ENCODE peak calls at places on chromosomes 4 and X, in four cellular contexts. J is glutamatergic neuron; C is CD8-positive, alpha-beta T cell; H is mucosa of descending colon. B is an unnamed sample.

GRCh38 chrX:55220119-55220794 is at the start of gene PAGE5:
- DNase-seq in H (no peak), J (no peak), C (no peak), B (no peak)

GRCh38 chrX:2692221-2693122 is 1.4 kb downstream of the CD99 start:
- DNase-seq in H (peak), C (no peak), J (no peak), B (no peak)

GRCh38 chr4:12875640-12876243 is 608.4 kb downstream of the RAB28 start:
- DNase-seq in H (no peak), J (no peak), C (no peak), B (no peak)

GRCh38 chr4:87745058-87745842 is 54.1 kb upstream of the IBSP start:
- DNase-seq in C (no peak), H (no peak), J (no peak), B (no peak)

GRCh38 chr4:179361978-179362486 is 1919.8 kb upstream of the AGA start:
- DNase-seq in H (no peak), C (no peak), J (no peak), B (no peak)

GRCh38 chr4:86185659-86186058 is 174.2 kb downstream of the MAPK10 start:
- DNase-seq in C (no peak), J (no peak), H (no peak), B (no peak)

GRCh38 chr4:143252478-143252877 is 67.8 kb downstream of the USP38 start:
- DNase-seq in C (no peak), H (no peak), J (no peak), B (no peak)

GRCh38 chr4:38667005-38667771 is 3.2 kb downstream of the KLF3 start:
- DNase-seq in J (peak), H (peak), C (peak), B (peak)

GRCh38 chr4:152735302-152735917 is 44.1 kb downstream of the TIGD4 start:
- DNase-seq in C (no peak), H (no peak), J (no peak), B (no peak)

GRCh38 chr4:10033191-10033881 is 12.0 kb upstream of the SLC2A9 start:
- DNase-seq in J (no peak), C (no peak), H (no peak), B (no peak)

GRCh38 chr4:6403400-6403685 is 69.1 kb downstream of the PPP2R2C start:
- DNase-seq in C (no peak), H (peak), J (no peak), B (no peak)

GRCh38 chrX:97806238-97806637 is 922.5 kb downstream of the RPA4 start:
- DNase-seq in J (no peak), C (no peak), H (no peak), B (no peak)

GRCh38 chrX:87489071-87489470 is 28.5 kb upstream of the KLHL4 start:
- DNase-seq in J (no peak), H (no peak), C (no peak), B (no peak)

GRCh38 chr4:155521382-155521781 is 144.6 kb upstream of the MAP9 start:
- DNase-seq in J (no peak), C (no peak), H (no peak), B (no peak)

GRCh38 chrX:10608099-10608498 is 12.3 kb downstream of the MID1 start:
- DNase-seq in J (no peak), H (no peak), C (no peak), B (no peak)

GRCh38 chr4:146495277-146495676 is 26.5 kb downstream of the SLC10A7 start:
- DNase-seq in C (no peak), H (no peak), J (no peak), B (no peak)

GRCh38 chr4:173258866-173259265 is 75.3 kb downstream of the HMGB2 start:
- DNase-seq in H (no peak), J (no peak), C (no peak), B (no peak)

GRCh38 chrX:71492086-71493065 is 40.5 kb upstream of the OGT start:
- DNase-seq in H (peak), C (peak), J (peak), B (peak)

GRCh38 chr4:86032476-86033022 is 327.3 kb downstream of the MAPK10 start:
- DNase-seq in J (no peak), C (no peak), H (no peak), B (no peak)

GRCh38 chrX:71974916-71975315 is 64.3 kb downstream of the NHSL2 start:
- DNase-seq in C (no peak), H (no peak), J (no peak), B (no peak)

GRCh38 chr4:189615217-189615663 is 325.4 kb upstream of the FRG1 start:
- DNase-seq in H (no peak), J (no peak), C (no peak), B (no peak)

GRCh38 chr4:120842046-120842445 is 80.5 kb downstream of the PRDM5 start:
- DNase-seq in C (no peak), H (no peak), J (no peak), B (no peak)

GRCh38 chr4:120874792-120875774 is 47.4 kb downstream of the PRDM5 start:
- DNase-seq in H (no peak), J (no peak), C (no peak), B (no peak)

GRCh38 chr4:108762559-108763225 is at the start of gene ETNPPL:
- DNase-seq in J (peak), H (peak), C (peak), B (no peak)

GRCh38 chrX:73262991-73263390 is 48.3 kb upstream of the NAP1L2 start:
- DNase-seq in H (no peak), C (no peak), J (no peak), B (no peak)
- TF ChIP-seq CTCF in H (no peak), C (no peak), J (no peak), B (no peak)

GRCh38 chr4:100421356-100421978 is 96.4 kb downstream of the EMCN start:
- DNase-seq in J (no peak), C (no peak), H (no peak), B (no peak)
- TF ChIP-seq CTCF in J (peak), C (peak), H (no peak), B (peak)

GRCh38 chrX:149825424-149825823 is 43.7 kb downstream of the MAGEA9 start:
- DNase-seq in J (peak), C (peak), H (peak), B (peak)
- TF ChIP-seq CTCF in J (peak), C (peak), H (no peak), B (peak)

DNA sequence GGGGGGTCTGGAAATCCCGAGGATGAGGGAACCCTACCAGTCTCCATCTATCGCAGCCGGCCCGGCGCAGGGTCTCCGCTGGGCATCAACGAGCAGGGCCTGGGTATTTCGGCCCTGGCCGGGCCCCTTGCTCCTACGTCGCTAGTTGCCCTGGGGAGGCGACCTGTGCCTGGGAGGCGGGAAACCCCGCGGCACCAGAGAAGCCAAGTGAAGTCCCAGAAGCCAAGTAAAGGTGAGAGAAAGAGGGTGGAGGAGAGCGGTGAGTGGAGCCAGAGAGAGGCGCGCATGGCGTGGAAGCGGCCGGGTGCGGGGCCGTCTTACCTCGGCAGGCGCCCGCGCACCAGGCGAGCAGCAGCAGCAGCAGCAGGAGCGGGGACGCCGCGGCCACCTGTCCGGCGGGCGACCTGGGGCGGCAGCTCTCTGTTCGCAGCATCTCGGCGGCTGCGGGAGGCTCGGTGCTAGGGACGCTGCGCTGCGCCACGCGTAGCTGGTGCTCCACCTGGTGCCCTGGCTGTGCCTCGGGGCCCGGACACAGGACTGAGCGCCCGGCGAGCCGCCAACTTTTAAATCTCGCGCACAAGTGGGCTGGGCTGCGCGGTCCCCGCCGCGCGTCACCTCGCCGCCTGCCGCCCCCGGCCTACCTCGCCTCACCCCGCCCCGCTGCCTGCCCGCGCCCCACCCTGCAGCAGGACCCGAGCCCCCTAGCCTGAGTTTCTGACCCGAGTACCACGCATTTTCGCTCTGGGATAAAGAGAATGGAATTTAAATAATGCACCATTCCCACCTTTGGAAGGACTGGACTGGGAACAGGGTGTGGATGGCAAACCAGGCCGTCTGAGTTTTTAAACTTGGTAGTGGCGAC is at the start of gene NMU:
- DNase-seq in J (peak), C (no peak), H (peak), B (no peak)
- TF ChIP-seq CTCF in J (no peak), C (no peak), H (no peak), B (no peak)

GRCh38 chrX:45758738-45759397 is 558.2 kb upstream of the DIPK2B start:
- DNase-seq in J (no peak), C (no peak), H (no peak), B (no peak)
- TF ChIP-seq CTCF in J (no peak), C (no peak), H (no peak), B (no peak)

DNA sequence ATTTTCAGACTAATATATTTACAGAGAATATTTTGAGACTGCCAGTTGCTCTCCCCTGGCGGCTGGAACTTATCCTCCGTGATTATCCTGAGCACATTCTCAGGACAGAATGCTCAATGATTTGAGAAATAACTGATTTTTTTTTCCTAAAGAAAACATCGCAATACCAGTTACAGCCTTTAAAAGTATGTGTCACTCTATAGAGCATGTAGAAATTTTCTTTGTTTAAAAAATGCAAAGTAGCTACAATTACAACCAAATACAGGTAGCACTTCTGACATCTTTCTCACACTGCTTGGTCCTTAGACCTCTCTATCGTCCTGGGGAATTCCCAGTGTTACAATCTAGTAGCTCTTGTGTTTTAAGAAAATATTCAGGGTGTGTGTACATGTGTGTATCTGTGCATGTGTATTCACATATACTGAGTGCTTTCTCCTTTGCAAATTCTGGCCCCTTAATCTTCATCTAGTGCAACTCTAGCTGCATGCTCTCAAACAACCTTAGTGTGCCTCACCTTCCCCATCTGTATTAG is 13.8 kb downstream of the APBB2 start:
- DNase-seq in H (no peak), J (no peak), C (no peak), B (no peak)
- TF ChIP-seq CTCF in H (no peak), J (no peak), C (no peak), B (no peak)

DNA sequence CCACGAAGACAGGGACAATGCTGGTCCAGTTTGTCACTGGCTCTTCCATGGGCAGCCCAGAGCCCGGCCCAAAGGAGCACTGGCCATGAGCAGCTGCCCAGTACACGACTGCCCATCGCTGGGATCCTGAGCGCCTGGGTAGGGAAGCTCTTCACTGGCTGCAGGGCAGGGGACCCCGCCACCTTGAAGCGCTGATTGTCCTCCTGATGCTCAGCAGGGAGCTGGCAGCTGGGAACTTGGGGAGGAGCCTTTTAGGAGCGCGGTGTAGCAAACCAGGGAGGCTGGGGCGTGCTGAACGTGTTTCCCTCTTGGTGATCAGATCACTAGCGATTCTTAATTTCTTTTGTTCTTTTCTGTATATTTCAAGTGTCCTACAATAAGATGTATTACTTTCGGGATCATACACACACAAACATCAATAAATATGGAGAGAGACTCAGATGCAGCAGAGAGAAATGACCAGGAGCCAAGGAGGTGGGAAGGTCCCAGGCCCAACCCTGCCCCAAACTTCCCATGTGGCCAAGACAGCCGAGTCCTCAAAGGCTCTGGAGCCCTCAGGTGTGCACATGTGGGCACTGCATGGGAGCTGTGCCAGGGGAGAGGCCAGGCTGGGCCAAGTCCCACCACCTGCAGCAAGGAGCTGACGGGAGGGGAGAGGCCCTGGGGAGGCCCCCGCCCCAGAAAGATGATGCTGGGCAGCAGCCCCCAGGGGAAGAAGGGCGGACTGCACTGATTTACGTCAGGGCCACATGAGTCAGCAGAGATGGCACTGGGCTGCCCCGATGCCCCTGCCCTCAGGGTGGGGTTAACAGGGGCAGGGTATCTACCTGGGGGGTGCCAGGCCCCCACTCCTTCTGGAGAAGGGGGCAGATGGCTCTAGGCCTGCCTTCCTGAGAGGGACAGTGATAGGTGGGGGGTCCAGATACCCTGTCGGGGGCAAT is 1.6 kb downstream of the L1CAM start:
- DNase-seq in J (no peak), C (no peak), H (no peak), B (no peak)
- TF ChIP-seq CTCF in J (no peak), C (no peak), H (no peak), B (no peak)

GRCh38 chrX:51395807-51396728 is 63.4 kb downstream of the NUDT10 start:
- DNase-seq in C (peak), J (peak), H (no peak), B (peak)
- TF ChIP-seq CTCF in C (peak), J (peak), H (no peak), B (no peak)

GRCh38 chr4:40552536-40552935 is 77.1 kb downstream of the RBM47 start:
- DNase-seq in J (no peak), H (no peak), C (no peak), B (no peak)
- TF ChIP-seq CTCF in J (no peak), H (no peak), C (no peak), B (no peak)

DNA sequence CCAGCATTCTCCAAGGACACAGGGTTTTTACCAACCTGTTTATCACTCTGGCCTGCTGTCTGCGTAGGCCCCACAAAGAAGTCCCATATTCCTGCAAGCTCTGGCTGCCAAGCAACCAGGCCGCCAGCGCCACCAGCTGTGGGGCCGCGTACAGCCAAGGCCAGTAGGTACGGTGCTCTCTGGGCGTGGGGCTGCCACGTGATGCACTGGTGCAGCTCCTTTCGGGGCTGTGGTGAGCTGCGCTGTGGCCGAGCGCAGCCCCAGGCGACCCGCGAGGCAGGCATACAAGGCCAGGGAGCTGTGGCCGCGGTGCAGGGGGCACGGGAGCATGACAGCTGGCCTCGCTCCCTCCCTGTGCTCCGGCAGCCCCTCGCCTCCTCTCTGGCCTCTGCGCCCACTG is 22.2 kb downstream of the LUZP4 start:
- DNase-seq in C (no peak), H (no peak), J (peak), B (no peak)
- TF ChIP-seq CTCF in C (no peak), H (no peak), J (no peak), B (no peak)

B was measured in natural killer cell.